ENCODE peak calls at places on chromosome 2, in six cellular contexts. O, U, B, S, E and J are unnamed samples.

GRCh38 chr2:6103949-6104348 is 411.8 kb downstream of the SOX11 start:
- DNase-seq in O (peak; percentile 37), U (no peak), B (no peak), S (peak; percentile 53), E (no peak), J (no peak)

GRCh38 chr2:234463626-234464290 is 33.1 kb downstream of the ARL4C start:
- DNase-seq in O (no peak), U (no peak), B (peak; percentile 71), S (no peak), E (peak; percentile 92), J (no peak)

GRCh38 chr2:23594079-23594494 is 209.1 kb downstream of the KLHL29 start:
- DNase-seq in O (no peak), U (no peak), B (no peak), S (no peak), E (no peak), J (no peak)

GRCh38 chr2:156903335-156903734 is 354.2 kb upstream of the GALNT5 start:
- DNase-seq in O (no peak), U (peak; percentile 39), B (no peak), S (no peak), E (peak; percentile 65), J (no peak)

GRCh38 chr2:239938651-239939486 is 86.3 kb downstream of the NDUFA10 start:
- DNase-seq in O (no peak), U (no peak), B (no peak), S (no peak), E (no peak), J (no peak)

GRCh38 chr2:46229134-46230063 is 67.8 kb upstream of the EPAS1 start:
- DNase-seq in O (peak; percentile 65), U (no peak), B (peak; percentile 47), S (no peak), E (peak; percentile 47), J (no peak)

GRCh38 chr2:133109772-133110171 is 439.8 kb upstream of the LYPD1 start:
- DNase-seq in O (no peak), U (peak; percentile 64), B (no peak), S (no peak), E (peak; percentile 87), J (no peak)

GRCh38 chr2:95347681-95348608 is 50.8 kb downstream of the KCNIP3 start:
- DNase-seq in O (no peak), U (no peak), B (no peak), S (no peak), E (no peak), J (no peak)

GRCh38 chr2:235567842-235568241 is 74.0 kb downstream of the AGAP1 start:
- DNase-seq in O (no peak), U (peak; percentile 39), B (no peak), S (no peak), E (no peak), J (no peak)

GRCh38 chr2:567865-568638 is 109.2 kb downstream of the TMEM18 start:
- DNase-seq in O (no peak), U (peak; percentile 83), B (peak; percentile 55), S (no peak), E (peak; percentile 79), J (no peak)

GRCh38 chr2:111190816-111191540 is 70.3 kb downstream of the BCL2L11 start:
- DNase-seq in O (no peak), U (no peak), B (no peak), S (no peak), E (no peak), J (no peak)

GRCh38 chr2:32553829-32554432 is 73.9 kb upstream of the TTC27 start:
- DNase-seq in O (peak; percentile 58), U (peak; percentile 63), B (peak; percentile 48), S (peak; percentile 82), E (peak; percentile 54), J (peak; percentile 12)

GRCh38 chr2:48070415-48070814 is 164.1 kb upstream of the FBXO11 start:
- DNase-seq in O (no peak), U (no peak), B (no peak), S (no peak), E (no peak), J (no peak)

GRCh38 chr2:179460530-179460929 is 195.9 kb upstream of the SESTD1 start:
- DNase-seq in O (no peak), U (peak; percentile 95), B (peak; percentile 67), S (no peak), E (peak; percentile 91), J (peak; percentile 83)

GRCh38 chr2:208077286-208077685 is 47.0 kb downstream of the CRYGD start:
- DNase-seq in O (no peak), U (peak; percentile 23), B (no peak), S (no peak), E (no peak), J (no peak)
- H3K9me2 ChIP-seq in O (peaks cover 8% of the 10 kb centered on the region), U (no peaks in the 10 kb centered on the region), B (no peaks in the 10 kb centered on the region), S (no peaks in the 10 kb centered on the region), E (no peaks in the 10 kb centered on the region), J (no peaks in the 10 kb centered on the region)

DNA sequence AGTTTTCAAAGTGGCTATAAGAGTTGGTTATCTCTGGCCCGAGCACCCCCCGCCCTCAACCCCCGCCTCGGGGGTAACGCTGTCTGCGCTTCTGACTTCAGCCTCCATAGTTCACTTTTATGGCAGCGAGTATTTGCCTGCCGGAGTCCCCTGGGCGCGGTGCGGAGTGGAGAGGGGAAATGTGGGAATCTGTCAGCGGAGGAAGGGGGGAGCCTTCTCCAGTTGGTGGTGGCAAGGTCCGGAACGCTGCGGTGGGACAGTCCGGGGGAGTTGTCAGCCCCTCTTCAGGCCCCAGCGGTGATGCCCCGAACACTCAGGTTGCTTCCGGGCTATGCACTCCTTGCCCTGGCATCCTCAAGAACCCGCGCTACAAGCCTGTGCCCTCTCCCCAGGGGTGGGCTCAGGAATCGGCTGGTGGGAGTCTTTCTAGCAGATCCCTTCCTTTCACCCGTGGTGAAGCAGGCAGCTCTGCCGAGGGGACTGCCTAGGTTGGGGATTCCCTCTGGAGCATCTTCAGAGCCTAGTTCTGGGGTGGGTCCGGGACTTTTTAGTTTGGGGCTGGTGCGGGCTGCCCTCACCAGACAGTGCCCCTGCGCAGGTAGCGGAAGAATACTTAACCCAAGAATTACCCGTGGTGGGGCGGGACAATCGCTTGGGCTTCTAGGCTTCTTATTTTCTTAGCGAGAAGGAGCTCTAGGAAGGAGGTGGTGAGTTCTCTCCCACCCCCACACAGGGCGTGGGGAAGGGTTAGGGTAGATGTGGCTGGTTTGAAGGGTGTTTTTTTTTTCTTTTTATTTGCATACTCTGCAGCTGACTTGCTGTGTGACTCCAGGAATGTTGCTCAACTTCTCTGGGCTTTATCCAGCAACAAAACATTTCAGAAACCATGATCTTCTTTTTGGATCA is 1.6 kb downstream of the ATOH8 start:
- DNase-seq in O (no peak), U (peak; percentile 80), B (no peak), S (no peak), E (no peak), J (no peak)
- H3K4me3 ChIP-seq in O (peak overlapping the region; percentile 88), U (peak overlapping the region; percentile 81), B (peak overlapping the region; percentile 70), S (no peak overlapping the region), E (peak overlapping the region; percentile 67), J (peak overlapping the region; percentile 61)

GRCh38 chr2:167825664-167826063 is 421.7 kb downstream of the STK39 start:
- DNase-seq in O (no peak), U (no peak), B (no peak), S (no peak), E (peak; percentile 59), J (no peak)
- H3K9me2 ChIP-seq in O (no peaks in the 10 kb centered on the region), U (no peaks in the 10 kb centered on the region), B (no peaks in the 10 kb centered on the region), S (no peaks in the 10 kb centered on the region), E (no peaks in the 10 kb centered on the region), J (no peaks in the 10 kb centered on the region)

GRCh38 chr2:96636772-96637171 is 1.3 kb downstream of the KANSL3 start:
- DNase-seq in O (no peak), U (peak; percentile 45), B (no peak), S (no peak), E (peak; percentile 16), J (no peak)
- H3K4me3 ChIP-seq in O (peak overlapping the region; percentile 89), U (peak overlapping the region; percentile 80), B (peak overlapping the region; percentile 92), S (peak overlapping the region; percentile 99), E (peak overlapping the region; percentile 77), J (peak overlapping the region; percentile 78)

GRCh38 chr2:10339647-10340592 is 37.2 kb downstream of the HPCAL1 start:
- DNase-seq in O (no peak), U (no peak), B (no peak), S (no peak), E (peak; percentile 26), J (no peak)
- H3K9me2 ChIP-seq in O (no peaks in the 10 kb centered on the region), U (no peaks in the 10 kb centered on the region), B (no peaks in the 10 kb centered on the region), S (no peaks in the 10 kb centered on the region), E (no peaks in the 10 kb centered on the region), J (no peaks in the 10 kb centered on the region)

DNA sequence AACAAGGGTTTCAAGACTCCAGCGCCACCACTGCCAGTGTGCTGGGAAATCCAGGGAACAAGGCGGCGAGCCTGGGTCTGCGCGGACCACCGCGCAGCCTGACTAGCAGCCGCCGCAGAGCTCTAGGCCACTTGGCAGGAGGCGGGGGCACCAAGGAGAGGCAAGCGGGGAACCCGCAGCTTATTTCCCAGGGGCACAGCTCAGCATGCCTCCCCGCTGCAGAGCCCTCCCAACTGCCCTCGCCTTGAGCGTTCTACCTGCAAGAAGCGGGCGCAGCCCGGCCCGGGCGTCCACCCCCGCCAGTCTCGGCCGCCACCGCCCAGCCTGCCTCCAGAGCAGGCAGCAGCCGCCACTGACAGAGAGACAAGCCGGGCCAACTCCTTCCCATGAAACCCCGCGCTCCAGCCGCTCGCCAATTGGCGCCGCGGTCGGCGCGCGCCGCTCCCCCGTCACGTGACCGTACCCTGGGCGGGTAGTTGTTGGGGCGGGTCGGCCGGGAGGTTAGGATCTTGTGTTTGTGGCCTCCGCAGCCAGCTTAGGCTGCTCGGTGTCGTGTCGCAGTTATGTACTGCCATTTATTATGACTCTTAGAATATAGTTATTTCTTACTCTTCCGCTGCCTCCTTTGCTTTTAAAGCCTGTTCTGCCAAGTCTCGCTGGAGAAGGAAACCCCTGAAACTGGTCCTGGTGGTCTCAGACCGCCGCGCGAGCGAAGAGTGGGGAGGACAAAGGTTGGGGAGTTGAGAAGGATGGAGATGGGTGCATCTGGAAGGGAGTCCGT is at the start of gene LNPK:
- DNase-seq in O (peak; percentile 94), U (peak; percentile 97), B (peak; percentile 97), S (peak; percentile 96), E (peak; percentile 92), J (peak; percentile 55)
- H3K4me3 ChIP-seq in O (peak within 1 kb of the TSS; percentile 96), U (peak within 1 kb of the TSS; percentile 93), B (peak within 1 kb of the TSS; percentile 80), S (peak within 1 kb of the TSS; percentile 82), E (peak within 1 kb of the TSS; percentile 86), J (peak within 1 kb of the TSS; percentile 78)

DNA sequence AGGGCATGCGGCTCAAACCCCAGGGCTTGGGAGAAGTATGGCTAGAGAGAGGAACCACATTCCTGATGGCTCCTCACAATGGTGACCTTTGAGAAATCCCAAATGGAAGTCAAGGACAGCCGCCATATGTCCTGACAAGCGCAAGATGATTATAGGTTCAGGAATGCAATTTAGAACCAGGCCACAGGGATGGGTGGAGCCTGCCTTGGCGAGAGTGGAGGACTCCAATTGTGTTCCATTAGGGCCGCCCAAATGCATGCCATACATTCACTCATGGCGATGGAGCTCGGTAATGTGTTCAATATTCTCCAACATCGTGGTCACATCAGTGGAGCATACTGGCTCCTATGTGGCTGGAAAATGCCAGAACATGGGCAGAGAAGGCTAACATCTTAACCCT is 662.9 kb upstream of the ID2 start:
- DNase-seq in O (no peak), U (no peak), B (no peak), S (no peak), E (no peak), J (no peak)
- H3K9me2 ChIP-seq in O (peaks cover 23% of the 10 kb centered on the region), U (no peaks in the 10 kb centered on the region), B (no peaks in the 10 kb centered on the region), S (no peaks in the 10 kb centered on the region), E (no peaks in the 10 kb centered on the region), J (no peaks in the 10 kb centered on the region)

GRCh38 chr2:118860506-118860905 is 13.1 kb upstream of the EN1 start:
- DNase-seq in O (no peak), U (no peak), B (no peak), S (no peak), E (peak; percentile 33), J (no peak)
- H3K4me3 ChIP-seq in O (no peak overlapping the region), U (no peak overlapping the region), B (no peak overlapping the region), S (no peak overlapping the region), E (no peak overlapping the region), J (no peak overlapping the region)

GRCh38 chr2:11299439-11299838 is 45.0 kb downstream of the ROCK2 start:
- DNase-seq in O (no peak), U (no peak), B (no peak), S (no peak), E (no peak), J (no peak)
- H3K9me2 ChIP-seq in O (peaks cover 6% of the 10 kb centered on the region), U (no peaks in the 10 kb centered on the region), B (no peaks in the 10 kb centered on the region), S (no peaks in the 10 kb centered on the region), E (no peaks in the 10 kb centered on the region), J (no peaks in the 10 kb centered on the region)